ENCODE peak calls at places on chromosomes 7 and 10, in nine cellular contexts. One of them, this sample, is unnamed.

GRCh38 chr7:158576050-158576762 is 11.4 kb downstream of the PTPRN2 start:
- DNase-seq in neuronal stem cell: no peak
- DNase-seq in HCEC 1CT: no peak
- DNase-seq in gastrocnemius medialis: no peak
- DNase-seq in HS-5: no peak
- DNase-seq in stimulated activated CD8-positive, alpha-beta memory T cell treated with anti-CD3 and anti-CD28 coated beads, Interleukin-2, amount 100 ng/mL, for 1 hour: no peak
- DNase-seq in smooth muscle cell of the brain vasculature: no peak
- DNase-seq in activated CD8-positive, alpha-beta memory T cell treated with anti-CD3 and anti-CD28 coated beads for 24 hours: no peak
- DNase-seq in T-cell: no peak
- DNase-seq in this sample: no peak

GRCh38 chr7:39686261-39686924 is 63.0 kb downstream of the RALA start:
- DNase-seq in neuronal stem cell: no peak
- DNase-seq in HCEC 1CT: peak
- DNase-seq in gastrocnemius medialis: no peak
- DNase-seq in HS-5: no peak
- DNase-seq in stimulated activated CD8-positive, alpha-beta memory T cell treated with anti-CD3 and anti-CD28 coated beads, Interleukin-2, amount 100 ng/mL, for 1 hour: no peak
- DNase-seq in smooth muscle cell of the brain vasculature: no peak
- DNase-seq in activated CD8-positive, alpha-beta memory T cell treated with anti-CD3 and anti-CD28 coated beads for 24 hours: no peak
- DNase-seq in T-cell: no peak
- DNase-seq in this sample: no peak

GRCh38 chr10:32000937-32001336 is 55.3 kb downstream of the KIF5B start:
- DNase-seq in neuronal stem cell: no peak
- DNase-seq in HCEC 1CT: peak
- DNase-seq in gastrocnemius medialis: no peak
- DNase-seq in HS-5: no peak
- DNase-seq in stimulated activated CD8-positive, alpha-beta memory T cell treated with anti-CD3 and anti-CD28 coated beads, Interleukin-2, amount 100 ng/mL, for 1 hour: no peak
- DNase-seq in smooth muscle cell of the brain vasculature: no peak
- DNase-seq in activated CD8-positive, alpha-beta memory T cell treated with anti-CD3 and anti-CD28 coated beads for 24 hours: no peak
- DNase-seq in T-cell: no peak
- DNase-seq in this sample: no peak

GRCh38 chr10:91088300-91089140 is 131.9 kb upstream of the PCGF5 start:
- DNase-seq in neuronal stem cell: no peak
- DNase-seq in HCEC 1CT: peak
- DNase-seq in gastrocnemius medialis: no peak
- DNase-seq in HS-5: no peak
- DNase-seq in stimulated activated CD8-positive, alpha-beta memory T cell treated with anti-CD3 and anti-CD28 coated beads, Interleukin-2, amount 100 ng/mL, for 1 hour: no peak
- DNase-seq in smooth muscle cell of the brain vasculature: no peak
- DNase-seq in activated CD8-positive, alpha-beta memory T cell treated with anti-CD3 and anti-CD28 coated beads for 24 hours: no peak
- DNase-seq in T-cell: no peak
- DNase-seq in this sample: no peak

GRCh38 chr10:122304054-122304579 is 33.0 kb downstream of the BTBD16 start:
- DNase-seq in neuronal stem cell: no peak
- DNase-seq in HCEC 1CT: no peak
- DNase-seq in gastrocnemius medialis: no peak
- DNase-seq in HS-5: no peak
- DNase-seq in stimulated activated CD8-positive, alpha-beta memory T cell treated with anti-CD3 and anti-CD28 coated beads, Interleukin-2, amount 100 ng/mL, for 1 hour: no peak
- DNase-seq in smooth muscle cell of the brain vasculature: no peak
- DNase-seq in activated CD8-positive, alpha-beta memory T cell treated with anti-CD3 and anti-CD28 coated beads for 24 hours: no peak
- DNase-seq in T-cell: no peak
- DNase-seq in this sample: no peak

GRCh38 chr7:31751726-31752125 is 64.7 kb downstream of the PPP1R17 start:
- DNase-seq in neuronal stem cell: no peak
- DNase-seq in HCEC 1CT: no peak
- DNase-seq in gastrocnemius medialis: no peak
- DNase-seq in HS-5: no peak
- DNase-seq in stimulated activated CD8-positive, alpha-beta memory T cell treated with anti-CD3 and anti-CD28 coated beads, Interleukin-2, amount 100 ng/mL, for 1 hour: no peak
- DNase-seq in smooth muscle cell of the brain vasculature: no peak
- DNase-seq in activated CD8-positive, alpha-beta memory T cell treated with anti-CD3 and anti-CD28 coated beads for 24 hours: no peak
- DNase-seq in T-cell: no peak
- DNase-seq in this sample: no peak

GRCh38 chr10:106278385-106278784 is 886.1 kb downstream of the SORCS1 start:
- DNase-seq in neuronal stem cell: no peak
- DNase-seq in HCEC 1CT: no peak
- DNase-seq in gastrocnemius medialis: no peak
- DNase-seq in HS-5: no peak
- DNase-seq in stimulated activated CD8-positive, alpha-beta memory T cell treated with anti-CD3 and anti-CD28 coated beads, Interleukin-2, amount 100 ng/mL, for 1 hour: no peak
- DNase-seq in smooth muscle cell of the brain vasculature: no peak
- DNase-seq in activated CD8-positive, alpha-beta memory T cell treated with anti-CD3 and anti-CD28 coated beads for 24 hours: no peak
- DNase-seq in T-cell: no peak
- DNase-seq in this sample: no peak

GRCh38 chr10:110209399-110209925 is 2.1 kb downstream of the MXI1 start:
- DNase-seq in neuronal stem cell: peak
- DNase-seq in HCEC 1CT: peak
- DNase-seq in gastrocnemius medialis: peak
- DNase-seq in HS-5: peak
- DNase-seq in stimulated activated CD8-positive, alpha-beta memory T cell treated with anti-CD3 and anti-CD28 coated beads, Interleukin-2, amount 100 ng/mL, for 1 hour: no peak
- DNase-seq in smooth muscle cell of the brain vasculature: no peak
- DNase-seq in activated CD8-positive, alpha-beta memory T cell treated with anti-CD3 and anti-CD28 coated beads for 24 hours: peak
- DNase-seq in T-cell: peak
- DNase-seq in this sample: peak

GRCh38 chr10:97076781-97077180 is 109.0 kb downstream of the SLIT1 start:
- DNase-seq in neuronal stem cell: no peak
- DNase-seq in HCEC 1CT: no peak
- DNase-seq in gastrocnemius medialis: no peak
- DNase-seq in HS-5: no peak
- DNase-seq in stimulated activated CD8-positive, alpha-beta memory T cell treated with anti-CD3 and anti-CD28 coated beads, Interleukin-2, amount 100 ng/mL, for 1 hour: no peak
- DNase-seq in smooth muscle cell of the brain vasculature: no peak
- DNase-seq in activated CD8-positive, alpha-beta memory T cell treated with anti-CD3 and anti-CD28 coated beads for 24 hours: no peak
- DNase-seq in T-cell: no peak
- DNase-seq in this sample: no peak

GRCh38 chr7:20359397-20359963 is 28.8 kb downstream of the ITGB8 start:
- DNase-seq in neuronal stem cell: no peak
- DNase-seq in HCEC 1CT: no peak
- DNase-seq in gastrocnemius medialis: no peak
- DNase-seq in HS-5: no peak
- DNase-seq in stimulated activated CD8-positive, alpha-beta memory T cell treated with anti-CD3 and anti-CD28 coated beads, Interleukin-2, amount 100 ng/mL, for 1 hour: no peak
- DNase-seq in smooth muscle cell of the brain vasculature: no peak
- DNase-seq in activated CD8-positive, alpha-beta memory T cell treated with anti-CD3 and anti-CD28 coated beads for 24 hours: no peak
- DNase-seq in T-cell: no peak
- DNase-seq in this sample: no peak

GRCh38 chr7:8185907-8186306 is 76.1 kb downstream of the ICA1 start:
- DNase-seq in neuronal stem cell: no peak
- DNase-seq in HCEC 1CT: no peak
- DNase-seq in gastrocnemius medialis: no peak
- DNase-seq in HS-5: no peak
- DNase-seq in stimulated activated CD8-positive, alpha-beta memory T cell treated with anti-CD3 and anti-CD28 coated beads, Interleukin-2, amount 100 ng/mL, for 1 hour: no peak
- DNase-seq in smooth muscle cell of the brain vasculature: no peak
- DNase-seq in activated CD8-positive, alpha-beta memory T cell treated with anti-CD3 and anti-CD28 coated beads for 24 hours: no peak
- DNase-seq in T-cell: no peak
- DNase-seq in this sample: no peak

GRCh38 chr10:71212249-71213126 is at the start of gene UNC5B:
- DNase-seq in neuronal stem cell: peak
- DNase-seq in HCEC 1CT: peak
- DNase-seq in gastrocnemius medialis: peak
- DNase-seq in HS-5: no peak
- DNase-seq in stimulated activated CD8-positive, alpha-beta memory T cell treated with anti-CD3 and anti-CD28 coated beads, Interleukin-2, amount 100 ng/mL, for 1 hour: peak
- DNase-seq in smooth muscle cell of the brain vasculature: peak
- DNase-seq in activated CD8-positive, alpha-beta memory T cell treated with anti-CD3 and anti-CD28 coated beads for 24 hours: peak
- DNase-seq in T-cell: peak
- DNase-seq in this sample: peak

GRCh38 chr10:77156406-77156879 is 481.2 kb downstream of the KCNMA1 start:
- DNase-seq in neuronal stem cell: no peak
- DNase-seq in HCEC 1CT: peak
- DNase-seq in gastrocnemius medialis: no peak
- DNase-seq in HS-5: peak
- DNase-seq in stimulated activated CD8-positive, alpha-beta memory T cell treated with anti-CD3 and anti-CD28 coated beads, Interleukin-2, amount 100 ng/mL, for 1 hour: no peak
- DNase-seq in smooth muscle cell of the brain vasculature: no peak
- DNase-seq in activated CD8-positive, alpha-beta memory T cell treated with anti-CD3 and anti-CD28 coated beads for 24 hours: no peak
- DNase-seq in T-cell: no peak
- DNase-seq in this sample: no peak

GRCh38 chr7:112302566-112302965 is 96.1 kb downstream of the ZNF277 start:
- DNase-seq in neuronal stem cell: no peak
- DNase-seq in HCEC 1CT: no peak
- DNase-seq in gastrocnemius medialis: no peak
- DNase-seq in HS-5: no peak
- DNase-seq in stimulated activated CD8-positive, alpha-beta memory T cell treated with anti-CD3 and anti-CD28 coated beads, Interleukin-2, amount 100 ng/mL, for 1 hour: no peak
- DNase-seq in smooth muscle cell of the brain vasculature: no peak
- DNase-seq in activated CD8-positive, alpha-beta memory T cell treated with anti-CD3 and anti-CD28 coated beads for 24 hours: no peak
- DNase-seq in T-cell: no peak
- DNase-seq in this sample: no peak

GRCh38 chr7:142904128-142904527 is 18.6 kb upstream of the TRPV6 start:
- DNase-seq in neuronal stem cell: no peak
- DNase-seq in HCEC 1CT: no peak
- DNase-seq in gastrocnemius medialis: no peak
- DNase-seq in HS-5: no peak
- DNase-seq in stimulated activated CD8-positive, alpha-beta memory T cell treated with anti-CD3 and anti-CD28 coated beads, Interleukin-2, amount 100 ng/mL, for 1 hour: no peak
- DNase-seq in smooth muscle cell of the brain vasculature: no peak
- DNase-seq in activated CD8-positive, alpha-beta memory T cell treated with anti-CD3 and anti-CD28 coated beads for 24 hours: no peak
- DNase-seq in T-cell: no peak
- DNase-seq in this sample: no peak

GRCh38 chr7:47475880-47476227 is 106.1 kb downstream of the TNS3 start:
- DNase-seq in neuronal stem cell: no peak
- DNase-seq in HCEC 1CT: no peak
- DNase-seq in gastrocnemius medialis: no peak
- DNase-seq in HS-5: no peak
- DNase-seq in stimulated activated CD8-positive, alpha-beta memory T cell treated with anti-CD3 and anti-CD28 coated beads, Interleukin-2, amount 100 ng/mL, for 1 hour: no peak
- DNase-seq in smooth muscle cell of the brain vasculature: no peak
- DNase-seq in activated CD8-positive, alpha-beta memory T cell treated with anti-CD3 and anti-CD28 coated beads for 24 hours: no peak
- DNase-seq in T-cell: no peak
- DNase-seq in this sample: no peak

GRCh38 chr10:107561136-107561650 is 396.7 kb upstream of the SORCS1 start:
- DNase-seq in neuronal stem cell: no peak
- DNase-seq in HCEC 1CT: no peak
- DNase-seq in gastrocnemius medialis: no peak
- DNase-seq in HS-5: no peak
- DNase-seq in stimulated activated CD8-positive, alpha-beta memory T cell treated with anti-CD3 and anti-CD28 coated beads, Interleukin-2, amount 100 ng/mL, for 1 hour: no peak
- DNase-seq in smooth muscle cell of the brain vasculature: no peak
- DNase-seq in activated CD8-positive, alpha-beta memory T cell treated with anti-CD3 and anti-CD28 coated beads for 24 hours: no peak
- DNase-seq in T-cell: no peak
- DNase-seq in this sample: no peak

GRCh38 chr10:43203491-43204393 is 63.1 kb downstream of the RASGEF1A start:
- DNase-seq in neuronal stem cell: no peak
- DNase-seq in HCEC 1CT: no peak
- DNase-seq in gastrocnemius medialis: no peak
- DNase-seq in HS-5: no peak
- DNase-seq in stimulated activated CD8-positive, alpha-beta memory T cell treated with anti-CD3 and anti-CD28 coated beads, Interleukin-2, amount 100 ng/mL, for 1 hour: no peak
- DNase-seq in smooth muscle cell of the brain vasculature: no peak
- DNase-seq in activated CD8-positive, alpha-beta memory T cell treated with anti-CD3 and anti-CD28 coated beads for 24 hours: peak
- DNase-seq in T-cell: peak
- DNase-seq in this sample: peak

GRCh38 chr10:29377333-29377961 is 88.6 kb downstream of the LYZL1 start:
- DNase-seq in neuronal stem cell: no peak
- DNase-seq in HCEC 1CT: peak
- DNase-seq in gastrocnemius medialis: no peak
- DNase-seq in HS-5: no peak
- DNase-seq in stimulated activated CD8-positive, alpha-beta memory T cell treated with anti-CD3 and anti-CD28 coated beads, Interleukin-2, amount 100 ng/mL, for 1 hour: no peak
- DNase-seq in smooth muscle cell of the brain vasculature: no peak
- DNase-seq in activated CD8-positive, alpha-beta memory T cell treated with anti-CD3 and anti-CD28 coated beads for 24 hours: no peak
- DNase-seq in T-cell: no peak
- DNase-seq in this sample: peak

GRCh38 chr10:44963772-44964633 is 4.4 kb downstream of the RASSF4 start:
- DNase-seq in neuronal stem cell: peak
- DNase-seq in HCEC 1CT: no peak
- DNase-seq in gastrocnemius medialis: peak
- DNase-seq in HS-5: no peak
- DNase-seq in stimulated activated CD8-positive, alpha-beta memory T cell treated with anti-CD3 and anti-CD28 coated beads, Interleukin-2, amount 100 ng/mL, for 1 hour: no peak
- DNase-seq in smooth muscle cell of the brain vasculature: no peak
- DNase-seq in activated CD8-positive, alpha-beta memory T cell treated with anti-CD3 and anti-CD28 coated beads for 24 hours: peak
- DNase-seq in T-cell: peak
- DNase-seq in this sample: no peak

GRCh38 chr10:50373821-50374501 is 122.6 kb upstream of the ASAH2 start:
- DNase-seq in neuronal stem cell: no peak
- DNase-seq in HCEC 1CT: no peak
- DNase-seq in gastrocnemius medialis: no peak
- DNase-seq in HS-5: no peak
- DNase-seq in stimulated activated CD8-positive, alpha-beta memory T cell treated with anti-CD3 and anti-CD28 coated beads, Interleukin-2, amount 100 ng/mL, for 1 hour: no peak
- DNase-seq in smooth muscle cell of the brain vasculature: no peak
- DNase-seq in activated CD8-positive, alpha-beta memory T cell treated with anti-CD3 and anti-CD28 coated beads for 24 hours: no peak
- DNase-seq in T-cell: no peak
- DNase-seq in this sample: no peak

GRCh38 chr7:129053938-129054437 is 923 bp downstream of the TNPO3 start:
- DNase-seq in neuronal stem cell: peak
- DNase-seq in HCEC 1CT: peak
- DNase-seq in gastrocnemius medialis: no peak
- DNase-seq in HS-5: no peak
- DNase-seq in stimulated activated CD8-positive, alpha-beta memory T cell treated with anti-CD3 and anti-CD28 coated beads, Interleukin-2, amount 100 ng/mL, for 1 hour: no peak
- DNase-seq in smooth muscle cell of the brain vasculature: no peak
- DNase-seq in activated CD8-positive, alpha-beta memory T cell treated with anti-CD3 and anti-CD28 coated beads for 24 hours: no peak
- DNase-seq in T-cell: no peak
- DNase-seq in this sample: no peak

GRCh38 chr10:66784796-66785195 is 141.0 kb upstream of the LRRTM3 start:
- DNase-seq in neuronal stem cell: no peak
- DNase-seq in HCEC 1CT: no peak
- DNase-seq in gastrocnemius medialis: no peak
- DNase-seq in HS-5: no peak
- DNase-seq in stimulated activated CD8-positive, alpha-beta memory T cell treated with anti-CD3 and anti-CD28 coated beads, Interleukin-2, amount 100 ng/mL, for 1 hour: no peak
- DNase-seq in smooth muscle cell of the brain vasculature: no peak
- DNase-seq in activated CD8-positive, alpha-beta memory T cell treated with anti-CD3 and anti-CD28 coated beads for 24 hours: no peak
- DNase-seq in T-cell: no peak
- DNase-seq in this sample: no peak

GRCh38 chr10:28381465-28381864 is 78.6 kb upstream of the MPP7 start:
- DNase-seq in neuronal stem cell: no peak
- DNase-seq in HCEC 1CT: no peak
- DNase-seq in gastrocnemius medialis: no peak
- DNase-seq in HS-5: no peak
- DNase-seq in stimulated activated CD8-positive, alpha-beta memory T cell treated with anti-CD3 and anti-CD28 coated beads, Interleukin-2, amount 100 ng/mL, for 1 hour: no peak
- DNase-seq in smooth muscle cell of the brain vasculature: no peak
- DNase-seq in activated CD8-positive, alpha-beta memory T cell treated with anti-CD3 and anti-CD28 coated beads for 24 hours: no peak
- DNase-seq in T-cell: no peak
- DNase-seq in this sample: no peak

GRCh38 chr7:73520673-73521635 is 1.1 kb downstream of the BAZ1B start:
- DNase-seq in neuronal stem cell: no peak
- DNase-seq in HCEC 1CT: no peak
- DNase-seq in gastrocnemius medialis: no peak
- DNase-seq in HS-5: no peak
- DNase-seq in stimulated activated CD8-positive, alpha-beta memory T cell treated with anti-CD3 and anti-CD28 coated beads, Interleukin-2, amount 100 ng/mL, for 1 hour: no peak
- DNase-seq in smooth muscle cell of the brain vasculature: no peak
- DNase-seq in activated CD8-positive, alpha-beta memory T cell treated with anti-CD3 and anti-CD28 coated beads for 24 hours: no peak
- DNase-seq in T-cell: no peak
- DNase-seq in this sample: peak

GRCh38 chr7:435518-436366 is 83.9 kb downstream of the PDGFA start:
- DNase-seq in neuronal stem cell: no peak
- DNase-seq in HCEC 1CT: no peak
- DNase-seq in gastrocnemius medialis: no peak
- DNase-seq in HS-5: no peak
- DNase-seq in stimulated activated CD8-positive, alpha-beta memory T cell treated with anti-CD3 and anti-CD28 coated beads, Interleukin-2, amount 100 ng/mL, for 1 hour: no peak
- DNase-seq in smooth muscle cell of the brain vasculature: no peak
- DNase-seq in activated CD8-positive, alpha-beta memory T cell treated with anti-CD3 and anti-CD28 coated beads for 24 hours: no peak
- DNase-seq in T-cell: no peak
- DNase-seq in this sample: no peak

GRCh38 chr7:156499247-156499881 is 141.2 kb upstream of the RNF32 start:
- DNase-seq in neuronal stem cell: no peak
- DNase-seq in HCEC 1CT: no peak
- DNase-seq in gastrocnemius medialis: no peak
- DNase-seq in HS-5: no peak
- DNase-seq in stimulated activated CD8-positive, alpha-beta memory T cell treated with anti-CD3 and anti-CD28 coated beads, Interleukin-2, amount 100 ng/mL, for 1 hour: no peak
- DNase-seq in smooth muscle cell of the brain vasculature: no peak
- DNase-seq in activated CD8-positive, alpha-beta memory T cell treated with anti-CD3 and anti-CD28 coated beads for 24 hours: no peak
- DNase-seq in T-cell: no peak
- DNase-seq in this sample: no peak

GRCh38 chr10:97584060-97584797 is at the start of gene HOGA1:
- DNase-seq in neuronal stem cell: no peak
- DNase-seq in HCEC 1CT: peak
- DNase-seq in gastrocnemius medialis: peak
- DNase-seq in HS-5: no peak
- DNase-seq in stimulated activated CD8-positive, alpha-beta memory T cell treated with anti-CD3 and anti-CD28 coated beads, Interleukin-2, amount 100 ng/mL, for 1 hour: no peak
- DNase-seq in smooth muscle cell of the brain vasculature: no peak
- DNase-seq in activated CD8-positive, alpha-beta memory T cell treated with anti-CD3 and anti-CD28 coated beads for 24 hours: no peak
- DNase-seq in T-cell: no peak
- DNase-seq in this sample: no peak

GRCh38 chr10:43094091-43094484 is 17.2 kb downstream of the RET start:
- DNase-seq in neuronal stem cell: no peak
- DNase-seq in HCEC 1CT: no peak
- DNase-seq in gastrocnemius medialis: no peak
- DNase-seq in HS-5: no peak
- DNase-seq in stimulated activated CD8-positive, alpha-beta memory T cell treated with anti-CD3 and anti-CD28 coated beads, Interleukin-2, amount 100 ng/mL, for 1 hour: no peak
- DNase-seq in smooth muscle cell of the brain vasculature: no peak
- DNase-seq in activated CD8-positive, alpha-beta memory T cell treated with anti-CD3 and anti-CD28 coated beads for 24 hours: no peak
- DNase-seq in T-cell: no peak
- DNase-seq in this sample: no peak

GRCh38 chr10:87546221-87546620 is 41.5 kb downstream of the MINPP1 start:
- DNase-seq in neuronal stem cell: no peak
- DNase-seq in HCEC 1CT: peak
- DNase-seq in gastrocnemius medialis: no peak
- DNase-seq in HS-5: no peak
- DNase-seq in stimulated activated CD8-positive, alpha-beta memory T cell treated with anti-CD3 and anti-CD28 coated beads, Interleukin-2, amount 100 ng/mL, for 1 hour: no peak
- DNase-seq in smooth muscle cell of the brain vasculature: no peak
- DNase-seq in activated CD8-positive, alpha-beta memory T cell treated with anti-CD3 and anti-CD28 coated beads for 24 hours: no peak
- DNase-seq in T-cell: no peak
- DNase-seq in this sample: peak

GRCh38 chr7:109094-109493 is 83.3 kb upstream of the FAM20C start:
- DNase-seq in neuronal stem cell: no peak
- DNase-seq in HCEC 1CT: no peak
- DNase-seq in gastrocnemius medialis: no peak
- DNase-seq in HS-5: no peak
- DNase-seq in stimulated activated CD8-positive, alpha-beta memory T cell treated with anti-CD3 and anti-CD28 coated beads, Interleukin-2, amount 100 ng/mL, for 1 hour: no peak
- DNase-seq in smooth muscle cell of the brain vasculature: no peak
- DNase-seq in activated CD8-positive, alpha-beta memory T cell treated with anti-CD3 and anti-CD28 coated beads for 24 hours: no peak
- DNase-seq in T-cell: no peak
- DNase-seq in this sample: no peak